ENCODE peak calls at places on chromosome 1, in eight cellular contexts. One of them, this sample, is unnamed.

GRCh38 chr1:52970149-52970548 is 43.1 kb downstream of the SCP2 start:
- DNase-seq in NCI-H1092: no peak
- DNase-seq in iPS-NIHi11: peak; percentile 14
- DNase-seq in colonic mucosa: no peak
- DNase-seq in mesenchymal stem cell: peak; percentile 26
- DNase-seq in upper lobe of right lung: no peak
- DNase-seq in foreskin fibroblast: peak; percentile 8
- DNase-seq in Caco-2: no peak
- DNase-seq in this sample: no peak

GRCh38 chr1:203631946-203632345 is 5.3 kb downstream of the ATP2B4 start:
- DNase-seq in NCI-H1092: no peak
- DNase-seq in iPS-NIHi11: no peak
- DNase-seq in colonic mucosa: no peak
- DNase-seq in mesenchymal stem cell: no peak
- DNase-seq in upper lobe of right lung: no peak
- DNase-seq in foreskin fibroblast: no peak
- DNase-seq in Caco-2: no peak
- DNase-seq in this sample: no peak

GRCh38 chr1:178649582-178650350 is 75.3 kb upstream of the RALGPS2 start:
- DNase-seq in NCI-H1092: no peak
- DNase-seq in iPS-NIHi11: no peak
- DNase-seq in colonic mucosa: no peak
- DNase-seq in mesenchymal stem cell: no peak
- DNase-seq in upper lobe of right lung: no peak
- DNase-seq in foreskin fibroblast: no peak
- DNase-seq in Caco-2: no peak
- DNase-seq in this sample: no peak

GRCh38 chr1:226325178-226325577 is 16.2 kb upstream of the LIN9 start:
- DNase-seq in NCI-H1092: no peak
- DNase-seq in iPS-NIHi11: no peak
- DNase-seq in colonic mucosa: no peak
- DNase-seq in mesenchymal stem cell: no peak
- DNase-seq in upper lobe of right lung: no peak
- DNase-seq in foreskin fibroblast: peak; percentile 26
- DNase-seq in Caco-2: no peak
- DNase-seq in this sample: no peak

GRCh38 chr1:167148388-167148787 is 54.5 kb downstream of the STYXL2 start:
- DNase-seq in NCI-H1092: no peak
- DNase-seq in iPS-NIHi11: peak; percentile 50
- DNase-seq in colonic mucosa: no peak
- DNase-seq in mesenchymal stem cell: no peak
- DNase-seq in upper lobe of right lung: no peak
- DNase-seq in foreskin fibroblast: no peak
- DNase-seq in Caco-2: no peak
- DNase-seq in this sample: no peak

GRCh38 chr1:36771678-36772284 is 262.5 kb downstream of the GRIK3 start:
- DNase-seq in NCI-H1092: peak; percentile 92
- DNase-seq in iPS-NIHi11: peak; percentile 38
- DNase-seq in colonic mucosa: no peak
- DNase-seq in mesenchymal stem cell: no peak
- DNase-seq in upper lobe of right lung: peak; percentile 66
- DNase-seq in foreskin fibroblast: no peak
- DNase-seq in Caco-2: no peak
- DNase-seq in this sample: no peak

GRCh38 chr1:40958210-40958609 is 21.3 kb upstream of the CTPS1 start:
- DNase-seq in NCI-H1092: no peak
- DNase-seq in iPS-NIHi11: no peak
- DNase-seq in colonic mucosa: no peak
- DNase-seq in mesenchymal stem cell: no peak
- DNase-seq in upper lobe of right lung: no peak
- DNase-seq in foreskin fibroblast: no peak
- DNase-seq in Caco-2: no peak
- DNase-seq in this sample: no peak

GRCh38 chr1:166184012-166184411 is 17.2 kb upstream of the FAM78B start:
- DNase-seq in NCI-H1092: no peak
- DNase-seq in iPS-NIHi11: no peak
- DNase-seq in colonic mucosa: no peak
- DNase-seq in mesenchymal stem cell: no peak
- DNase-seq in upper lobe of right lung: no peak
- DNase-seq in foreskin fibroblast: no peak
- DNase-seq in Caco-2: no peak
- DNase-seq in this sample: no peak

GRCh38 chr1:71086331-71086730 is 5.5 kb upstream of the ZRANB2 start:
- DNase-seq in NCI-H1092: no peak
- DNase-seq in iPS-NIHi11: no peak
- DNase-seq in colonic mucosa: no peak
- DNase-seq in mesenchymal stem cell: peak; percentile 65
- DNase-seq in upper lobe of right lung: no peak
- DNase-seq in foreskin fibroblast: peak; percentile 65
- DNase-seq in Caco-2: no peak
- DNase-seq in this sample: peak; percentile 57

GRCh38 chr1:228097333-228098081 is 5.6 kb downstream of the C1orf35 start:
- DNase-seq in NCI-H1092: no peak
- DNase-seq in iPS-NIHi11: no peak
- DNase-seq in colonic mucosa: no peak
- DNase-seq in mesenchymal stem cell: no peak
- DNase-seq in upper lobe of right lung: peak; percentile 60
- DNase-seq in foreskin fibroblast: no peak
- DNase-seq in Caco-2: peak; percentile 30
- DNase-seq in this sample: no peak

GRCh38 chr1:93964777-93965200 is 55.6 kb upstream of the GCLM start:
- DNase-seq in NCI-H1092: no peak
- DNase-seq in iPS-NIHi11: no peak
- DNase-seq in colonic mucosa: peak; percentile 42
- DNase-seq in mesenchymal stem cell: no peak
- DNase-seq in upper lobe of right lung: no peak
- DNase-seq in foreskin fibroblast: peak; percentile 10
- DNase-seq in Caco-2: no peak
- DNase-seq in this sample: peak; percentile 43

GRCh38 chr1:51288578-51288977 is 41.8 kb downstream of the TTC39A start:
- DNase-seq in NCI-H1092: no peak
- DNase-seq in iPS-NIHi11: no peak
- DNase-seq in colonic mucosa: no peak
- DNase-seq in mesenchymal stem cell: no peak
- DNase-seq in upper lobe of right lung: no peak
- DNase-seq in foreskin fibroblast: no peak
- DNase-seq in Caco-2: no peak
- DNase-seq in this sample: no peak